ENCODE peak calls at places on chromosomes 4 and X, in four cellular contexts. D is GM12865; J is NAMALWA; Q is stimulated activated CD4-positive, alpha-beta T cell treated with anti-CD3 and anti-CD28 coated beads, Interleukin-4, amount 100 ng/mL, for 4 hours. L is an unnamed sample.

GRCh38 chrX:11337292-11338009 is 44.2 kb downstream of the AMELX start:
- DNase-seq in J (no peak), Q (no peak), D (no peak), L (no peak)

GRCh38 chrX:54994099-54994498 is at the start of gene PFKFB1:
- DNase-seq in D (no peak), J (no peak), Q (no peak), L (no peak)

GRCh38 chrX:39577206-39577605 is 520.6 kb downstream of the BCOR start:
- DNase-seq in J (no peak), D (no peak), Q (no peak), L (no peak)

GRCh38 chr4:127870688-127871087 is 10.0 kb upstream of the PLK4 start:
- DNase-seq in Q (no peak), J (no peak), D (no peak), L (no peak)

GRCh38 chr4:140400111-140400510 is 26.7 kb downstream of the SCOC start:
- DNase-seq in J (no peak), Q (no peak), D (no peak), L (no peak)

GRCh38 chrX:22164770-22165388 is 107.8 kb upstream of the CBLL2 start:
- DNase-seq in Q (no peak), D (no peak), J (no peak), L (no peak)

GRCh38 chrX:8233091-8233490 is 62.0 kb upstream of the VCX2 start:
- DNase-seq in Q (no peak), D (no peak), J (no peak), L (no peak)

GRCh38 chr4:20433101-20433705 is 181.5 kb downstream of the SLIT2 start:
- DNase-seq in D (no peak), J (no peak), Q (no peak), L (no peak)

GRCh38 chr4:82681759-82682158 is 116.8 kb downstream of the SCD5 start:
- DNase-seq in J (no peak), D (no peak), Q (no peak), L (no peak)

GRCh38 chr4:185270037-185270436 is 60.6 kb downstream of the SNX25 start:
- DNase-seq in J (no peak), D (no peak), Q (no peak), L (no peak)

GRCh38 chr4:183807420-183808101 is 97.5 kb upstream of the STOX2 start:
- DNase-seq in Q (no peak), J (no peak), D (no peak), L (no peak)

GRCh38 chr4:143076723-143077122 is 108.0 kb upstream of the USP38 start:
- DNase-seq in J (no peak), D (no peak), Q (no peak), L (no peak)

GRCh38 chr4:71296945-71297344 is 41.9 kb upstream of the SLC4A4 start:
- DNase-seq in D (no peak), J (no peak), Q (no peak), L (no peak)

GRCh38 chr4:76733380-76733779 is 164.6 kb downstream of the SOWAHB start:
- DNase-seq in Q (no peak), D (peak; percentile 33), J (peak; percentile 11), L (no peak)

GRCh38 chr4:74838746-74839370 is 44.5 kb upstream of the BTC start:
- DNase-seq in J (no peak), Q (no peak), D (no peak), L (no peak)

GRCh38 chrX:149877636-149878035 is 3.3 kb upstream of the MAGEA8 start:
- DNase-seq in D (no peak), J (no peak), Q (no peak), L (no peak)

GRCh38 chr4:53716471-53717063 is 125.3 kb upstream of the LNX1 start:
- DNase-seq in J (no peak), D (no peak), Q (no peak), L (no peak)

GRCh38 chrX:57573754-57574153 is 18.1 kb upstream of the ZXDB start:
- DNase-seq in J (peak; percentile 36), Q (peak; percentile 4), D (peak; percentile 24), L (no peak)

GRCh38 chr4:186342582-186342981 is 76.6 kb downstream of the F11 start:
- DNase-seq in J (no peak), Q (no peak), D (no peak), L (no peak)

GRCh38 chr4:42151568-42152506 is 618 bp downstream of the BEND4 start:
- DNase-seq in D (peak; percentile 53), J (peak; percentile 95), Q (peak; percentile 37), L (no peak)

GRCh38 chr4:41933997-41934812 is 1.0 kb upstream of the TMEM33 start:
- DNase-seq in J (peak; percentile 44), Q (no peak), D (no peak), L (no peak)

GRCh38 chr4:76235407-76235806 is 16.1 kb upstream of the FAM47E start:
- DNase-seq in D (no peak), J (no peak), Q (no peak), L (no peak)

GRCh38 chrX:16832301-16832700 is 37.9 kb downstream of the RBBP7 start:
- DNase-seq in Q (no peak), J (no peak), D (no peak), L (no peak)

GRCh38 chr4:27154706-27155105 is 294.1 kb downstream of the STIM2 start:
- DNase-seq in D (no peak), J (no peak), Q (no peak), L (no peak)

GRCh38 chr4:155544547-155544946 is 122.1 kb upstream of the GUCY1A1 start:
- DNase-seq in J (no peak), D (no peak), Q (no peak), L (no peak)

GRCh38 chr4:119632216-119632615 is 3.6 kb upstream of the PDE5A start:
- DNase-seq in D (no peak), Q (no peak), J (no peak), L (no peak)

GRCh38 chrX:118116308-118117068 is at the start of gene KLHL13:
- DNase-seq in D (peak; percentile 39), Q (peak; percentile 2), J (no peak), L (peak; percentile 0)

GRCh38 chr4:21013501-21013900 is 313.2 kb downstream of the PACRGL start:
- DNase-seq in J (no peak), D (no peak), Q (no peak), L (no peak)

GRCh38 chr4:7806080-7806630 is 133.5 kb downstream of the AFAP1 start:
- DNase-seq in J (no peak), Q (no peak), D (no peak), L (no peak)

GRCh38 chrX:1392376-1393130 is 640 bp upstream of the SLC25A6 start:
- DNase-seq in J (peak; percentile 52), D (peak; percentile 58), Q (peak; percentile 57), L (no peak)

GRCh38 chr4:25330905-25331816 is 18.6 kb downstream of the ZCCHC4 start:
- DNase-seq in J (no peak), Q (no peak), D (peak; percentile 31), L (no peak)

GRCh38 chrX:98398542-98398941 is 1514.8 kb downstream of the RPA4 start:
- DNase-seq in D (no peak), Q (no peak), J (peak; percentile 17), L (no peak)

GRCh38 chr4:52991452-52991851 is 129.3 kb downstream of the RASL11B start:
- DNase-seq in J (no peak), D (no peak), Q (no peak), L (no peak)

GRCh38 chr4:161841759-161842158 is 322.0 kb downstream of the FSTL5 start:
- DNase-seq in Q (no peak), J (no peak), D (no peak), L (no peak)

GRCh38 chr4:951594-952468 is 19.6 kb downstream of the TMEM175 start:
- DNase-seq in Q (no peak), J (no peak), D (no peak), L (no peak)

GRCh38 chr4:88583643-88584470 is 8.4 kb upstream of the HERC3 start:
- DNase-seq in D (no peak), J (no peak), Q (no peak), L (no peak)

GRCh38 chr4:184748251-184748652 is 14.4 kb upstream of the CENPU start:
- DNase-seq in J (no peak), Q (no peak), D (no peak), L (no peak)